ENCODE peak calls at places on chromosome 4, in five cellular contexts. One of them, this sample, is unnamed.

GRCh38 chr4:19177616-19178015 is 1074.1 kb upstream of the SLIT2 start:
- DNase-seq in HFF-Myc: no peak
- DNase-seq in kidney epithelial cell: no peak
- DNase-seq in choroid plexus epithelial cell: peak
- DNase-seq in IMR-90: peak
- DNase-seq in this sample: no peak

GRCh38 chr4:152803541-152803940 is 23.8 kb downstream of the ARFIP1 start:
- DNase-seq in choroid plexus epithelial cell: no peak
- DNase-seq in kidney epithelial cell: no peak
- DNase-seq in HFF-Myc: no peak
- DNase-seq in IMR-90: no peak
- DNase-seq in this sample: no peak

GRCh38 chr4:186845137-186845842 is 121.6 kb upstream of the FAT1 start:
- DNase-seq in kidney epithelial cell: peak
- DNase-seq in IMR-90: peak
- DNase-seq in HFF-Myc: no peak
- DNase-seq in choroid plexus epithelial cell: peak
- DNase-seq in this sample: no peak

GRCh38 chr4:113106076-113106475 is 56.6 kb downstream of the ANK2 start:
- DNase-seq in HFF-Myc: peak
- DNase-seq in kidney epithelial cell: peak
- DNase-seq in IMR-90: peak
- DNase-seq in choroid plexus epithelial cell: peak
- DNase-seq in this sample: peak

GRCh38 chr4:186473933-186474332 is 81.4 kb downstream of the MTNR1A start:
- DNase-seq in kidney epithelial cell: no peak
- DNase-seq in IMR-90: no peak
- DNase-seq in HFF-Myc: no peak
- DNase-seq in choroid plexus epithelial cell: no peak
- DNase-seq in this sample: no peak

GRCh38 chr4:182862921-182863320 is 54.3 kb downstream of the DCTD start:
- DNase-seq in HFF-Myc: no peak
- DNase-seq in kidney epithelial cell: no peak
- DNase-seq in choroid plexus epithelial cell: no peak
- DNase-seq in IMR-90: no peak
- DNase-seq in this sample: no peak

GRCh38 chr4:41257257-41257900 is 651 bp downstream of the UCHL1 start:
- DNase-seq in kidney epithelial cell: no peak
- DNase-seq in IMR-90: peak
- DNase-seq in choroid plexus epithelial cell: peak
- DNase-seq in HFF-Myc: no peak
- DNase-seq in this sample: peak

GRCh38 chr4:5385741-5386251 is 322.6 kb downstream of the EVC2 start:
- DNase-seq in IMR-90: no peak
- DNase-seq in HFF-Myc: no peak
- DNase-seq in choroid plexus epithelial cell: no peak
- DNase-seq in kidney epithelial cell: no peak
- DNase-seq in this sample: no peak

GRCh38 chr4:3467601-3468031 is 4.5 kb downstream of the DOK7 start:
- DNase-seq in IMR-90: no peak
- DNase-seq in kidney epithelial cell: no peak
- DNase-seq in choroid plexus epithelial cell: no peak
- DNase-seq in HFF-Myc: no peak
- DNase-seq in this sample: no peak

GRCh38 chr4:707929-708630 is 2.4 kb downstream of the PCGF3 start:
- DNase-seq in kidney epithelial cell: no peak
- DNase-seq in choroid plexus epithelial cell: no peak
- DNase-seq in HFF-Myc: no peak
- DNase-seq in IMR-90: no peak
- DNase-seq in this sample: no peak

GRCh38 chr4:66923081-66923865 is 622.0 kb downstream of the CENPC start:
- DNase-seq in HFF-Myc: no peak
- DNase-seq in IMR-90: no peak
- DNase-seq in choroid plexus epithelial cell: no peak
- DNase-seq in kidney epithelial cell: no peak
- DNase-seq in this sample: no peak

GRCh38 chr4:99645638-99646037 is 12.0 kb downstream of the C4orf54 start:
- DNase-seq in IMR-90: no peak
- DNase-seq in HFF-Myc: no peak
- DNase-seq in kidney epithelial cell: no peak
- DNase-seq in choroid plexus epithelial cell: no peak
- DNase-seq in this sample: no peak

GRCh38 chr4:26217961-26218676 is 102.7 kb upstream of the RBPJ start:
- DNase-seq in IMR-90: no peak
- DNase-seq in choroid plexus epithelial cell: peak
- DNase-seq in HFF-Myc: no peak
- DNase-seq in kidney epithelial cell: no peak
- DNase-seq in this sample: peak

GRCh38 chr4:167021545-167022155 is 212.6 kb downstream of the SPOCK3 start:
- DNase-seq in HFF-Myc: peak
- DNase-seq in kidney epithelial cell: peak
- DNase-seq in IMR-90: peak
- DNase-seq in choroid plexus epithelial cell: peak
- DNase-seq in this sample: peak

GRCh38 chr4:76199664-76200211 is 13.9 kb downstream of the SCARB2 start:
- DNase-seq in choroid plexus epithelial cell: no peak
- DNase-seq in kidney epithelial cell: no peak
- DNase-seq in IMR-90: peak
- DNase-seq in HFF-Myc: no peak
- DNase-seq in this sample: peak

GRCh38 chr4:26719954-26720552 is 136.2 kb downstream of the TBC1D19 start:
- DNase-seq in IMR-90: peak
- DNase-seq in kidney epithelial cell: no peak
- DNase-seq in HFF-Myc: no peak
- DNase-seq in choroid plexus epithelial cell: peak
- DNase-seq in this sample: no peak

GRCh38 chr4:182898479-182898799 is 18.7 kb downstream of the DCTD start:
- DNase-seq in HFF-Myc: no peak
- DNase-seq in choroid plexus epithelial cell: no peak
- DNase-seq in IMR-90: no peak
- DNase-seq in kidney epithelial cell: no peak
- DNase-seq in this sample: no peak

GRCh38 chr4:26860922-26861433 is 337 bp downstream of the STIM2 start:
- DNase-seq in HFF-Myc: no peak
- DNase-seq in IMR-90: peak
- DNase-seq in choroid plexus epithelial cell: peak
- DNase-seq in kidney epithelial cell: no peak
- DNase-seq in this sample: peak

GRCh38 chr4:156298230-156298629 is 344.6 kb upstream of the CTSO start:
- DNase-seq in HFF-Myc: peak
- DNase-seq in kidney epithelial cell: peak
- DNase-seq in IMR-90: peak
- DNase-seq in choroid plexus epithelial cell: peak
- DNase-seq in this sample: no peak

GRCh38 chr4:147928400-147928799 is 196.5 kb downstream of the ARHGAP10 start:
- DNase-seq in choroid plexus epithelial cell: peak
- DNase-seq in IMR-90: peak
- DNase-seq in HFF-Myc: no peak
- DNase-seq in kidney epithelial cell: no peak
- DNase-seq in this sample: no peak

GRCh38 chr4:74537459-74537858 is 92.5 kb downstream of the AREG start:
- DNase-seq in HFF-Myc: no peak
- DNase-seq in choroid plexus epithelial cell: no peak
- DNase-seq in IMR-90: no peak
- DNase-seq in kidney epithelial cell: no peak
- DNase-seq in this sample: no peak

GRCh38 chr4:20464381-20464780 is 212.7 kb downstream of the SLIT2 start:
- DNase-seq in kidney epithelial cell: peak
- DNase-seq in HFF-Myc: no peak
- DNase-seq in IMR-90: peak
- DNase-seq in choroid plexus epithelial cell: peak
- DNase-seq in this sample: no peak

GRCh38 chr4:137819964-137820383 is 287.7 kb upstream of the PCDH18 start:
- DNase-seq in choroid plexus epithelial cell: peak
- DNase-seq in IMR-90: peak
- DNase-seq in kidney epithelial cell: peak
- DNase-seq in HFF-Myc: peak
- DNase-seq in this sample: peak

GRCh38 chr4:64774626-64775025 is 365.4 kb upstream of the TECRL start:
- DNase-seq in kidney epithelial cell: no peak
- DNase-seq in IMR-90: no peak
- DNase-seq in HFF-Myc: no peak
- DNase-seq in choroid plexus epithelial cell: no peak
- DNase-seq in this sample: no peak

GRCh38 chr4:2741626-2742025 is 14.5 kb downstream of the TNIP2 start:
- DNase-seq in HFF-Myc: no peak
- DNase-seq in IMR-90: peak
- DNase-seq in kidney epithelial cell: no peak
- DNase-seq in choroid plexus epithelial cell: peak
- DNase-seq in this sample: no peak

GRCh38 chr4:138804705-138805104 is 210.9 kb upstream of the NOCT start:
- DNase-seq in choroid plexus epithelial cell: peak
- DNase-seq in IMR-90: peak
- DNase-seq in HFF-Myc: no peak
- DNase-seq in kidney epithelial cell: no peak
- DNase-seq in this sample: no peak

GRCh38 chr4:99430106-99430505 is 5.0 kb downstream of the ADH7 start:
- DNase-seq in HFF-Myc: no peak
- DNase-seq in choroid plexus epithelial cell: no peak
- DNase-seq in IMR-90: no peak
- DNase-seq in kidney epithelial cell: no peak
- DNase-seq in this sample: no peak

GRCh38 chr4:181261279-181261678 is 981.9 kb upstream of the TENM3 start:
- DNase-seq in IMR-90: peak
- DNase-seq in HFF-Myc: no peak
- DNase-seq in choroid plexus epithelial cell: peak
- DNase-seq in kidney epithelial cell: no peak
- DNase-seq in this sample: no peak

GRCh38 chr4:144644368-144645101 is 1.4 kb upstream of the HHIP start:
- DNase-seq in IMR-90: no peak
- DNase-seq in HFF-Myc: no peak
- DNase-seq in kidney epithelial cell: no peak
- DNase-seq in choroid plexus epithelial cell: peak
- DNase-seq in this sample: no peak

GRCh38 chr4:41722171-41722570 is 26.4 kb downstream of the PHOX2B start:
- DNase-seq in kidney epithelial cell: no peak
- DNase-seq in IMR-90: peak
- DNase-seq in HFF-Myc: no peak
- DNase-seq in choroid plexus epithelial cell: peak
- DNase-seq in this sample: no peak

DNA sequence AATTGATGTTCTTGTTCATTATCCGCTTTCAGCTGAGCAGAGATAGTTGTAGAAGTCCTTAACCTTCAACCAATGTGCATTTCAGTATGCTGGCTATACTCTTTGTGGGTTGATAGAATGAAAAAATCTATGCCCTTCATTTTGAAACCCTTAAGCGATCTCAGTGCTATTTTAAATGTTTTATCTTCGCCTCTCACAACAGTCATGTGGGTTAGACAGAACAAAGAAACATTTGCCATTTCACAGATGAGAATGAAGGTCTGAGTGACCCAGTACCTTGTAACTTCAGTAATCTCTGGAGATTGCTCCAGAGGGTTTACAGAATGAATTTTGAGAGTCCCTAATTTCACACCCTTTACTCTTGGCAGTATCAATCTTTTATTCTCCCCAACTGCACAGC is 921.7 kb downstream of the RAB28 start:
- DNase-seq in choroid plexus epithelial cell: no peak
- DNase-seq in IMR-90: no peak
- DNase-seq in kidney epithelial cell: no peak
- DNase-seq in HFF-Myc: no peak
- DNase-seq in this sample: no peak
- TF ChIP-seq CTCF in choroid plexus epithelial cell: no peak
- TF ChIP-seq CTCF in IMR-90: no peak
- TF ChIP-seq CTCF in kidney epithelial cell: no peak
- TF ChIP-seq CTCF in HFF-Myc: no peak
- TF ChIP-seq CTCF in this sample: no peak

GRCh38 chr4:170988446-170988845 is 824.8 kb upstream of the GALNTL6 start:
- DNase-seq in kidney epithelial cell: no peak
- DNase-seq in HFF-Myc: no peak
- DNase-seq in choroid plexus epithelial cell: no peak
- DNase-seq in IMR-90: no peak
- DNase-seq in this sample: no peak

GRCh38 chr4:170990989-170991589 is 822.1 kb upstream of the GALNTL6 start:
- DNase-seq in IMR-90: no peak
- DNase-seq in kidney epithelial cell: no peak
- DNase-seq in choroid plexus epithelial cell: peak
- DNase-seq in HFF-Myc: no peak
- DNase-seq in this sample: peak
- TF ChIP-seq CTCF in IMR-90: no peak
- TF ChIP-seq CTCF in kidney epithelial cell: peak
- TF ChIP-seq CTCF in choroid plexus epithelial cell: peak
- TF ChIP-seq CTCF in HFF-Myc: no peak
- TF ChIP-seq CTCF in this sample: peak

DNA sequence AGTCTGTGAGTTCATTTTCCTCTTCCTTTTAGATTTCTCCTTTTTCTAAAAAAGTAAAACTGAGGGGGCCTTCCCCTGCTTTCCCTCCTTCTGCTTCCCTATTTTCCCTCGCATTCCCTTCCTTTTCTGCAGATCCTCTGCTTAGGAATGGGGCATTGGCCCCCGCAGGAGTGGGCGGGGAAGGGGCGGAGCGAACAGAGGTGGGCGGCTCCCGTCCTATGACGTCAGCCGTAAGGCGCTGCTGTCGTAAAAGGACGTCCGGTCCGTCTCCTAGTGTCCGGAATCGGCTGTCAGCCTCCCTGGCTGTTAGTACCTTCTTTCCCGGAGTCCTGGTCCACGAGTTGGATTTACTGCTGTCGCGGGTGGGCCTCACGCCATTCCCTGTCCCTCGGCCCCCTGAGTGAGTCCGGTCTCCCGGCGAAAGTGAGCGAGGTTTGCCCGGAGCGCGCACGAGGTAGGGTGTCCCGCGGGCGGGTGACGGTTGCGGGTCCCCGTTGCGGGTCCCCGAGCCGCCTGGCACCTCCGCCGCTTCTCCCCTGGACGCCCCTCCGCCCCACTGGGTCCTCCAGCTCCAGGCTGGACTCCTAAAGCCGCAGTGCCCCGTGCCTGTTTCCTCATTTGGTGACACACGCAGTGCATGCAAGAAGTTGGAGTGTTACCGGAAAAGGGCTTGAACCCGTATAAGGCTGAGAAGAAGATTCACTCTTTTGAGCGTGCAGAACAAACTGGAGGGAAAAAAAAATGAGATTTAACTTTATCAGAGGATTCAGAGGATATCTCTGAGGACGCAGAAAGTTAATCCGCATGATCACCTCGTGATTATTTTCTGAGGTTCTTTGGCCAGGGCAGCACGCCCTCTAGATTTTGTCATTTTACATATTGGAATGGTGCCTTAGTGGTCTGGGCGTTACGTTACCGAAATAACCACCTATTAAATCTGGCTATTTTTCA is at the start of gene ZNF330:
- DNase-seq in choroid plexus epithelial cell: peak
- DNase-seq in IMR-90: peak
- DNase-seq in kidney epithelial cell: peak
- DNase-seq in HFF-Myc: peak
- DNase-seq in this sample: peak
- TF ChIP-seq CTCF in choroid plexus epithelial cell: peak
- TF ChIP-seq CTCF in IMR-90: peak
- TF ChIP-seq CTCF in kidney epithelial cell: peak
- TF ChIP-seq CTCF in HFF-Myc: peak
- TF ChIP-seq CTCF in this sample: peak

GRCh38 chr4:154045086-154045485 is 256.2 kb upstream of the SFRP2 start:
- DNase-seq in kidney epithelial cell: no peak
- DNase-seq in choroid plexus epithelial cell: no peak
- DNase-seq in HFF-Myc: no peak
- DNase-seq in IMR-90: no peak
- DNase-seq in this sample: no peak

GRCh38 chr4:154044118-154044517 is 255.2 kb upstream of the SFRP2 start:
- DNase-seq in kidney epithelial cell: no peak
- DNase-seq in IMR-90: no peak
- DNase-seq in HFF-Myc: no peak
- DNase-seq in choroid plexus epithelial cell: no peak
- DNase-seq in this sample: no peak

GRCh38 chr4:154049457-154050181 is 260.7 kb upstream of the SFRP2 start:
- DNase-seq in kidney epithelial cell: no peak
- DNase-seq in choroid plexus epithelial cell: peak
- DNase-seq in HFF-Myc: no peak
- DNase-seq in IMR-90: no peak
- DNase-seq in this sample: peak
- TF ChIP-seq CTCF in kidney epithelial cell: peak
- TF ChIP-seq CTCF in choroid plexus epithelial cell: peak
- TF ChIP-seq CTCF in HFF-Myc: peak
- TF ChIP-seq CTCF in IMR-90: no peak
- TF ChIP-seq CTCF in this sample: no peak